ENCODE peak calls at places on chromosomes 11 and 22, in nine cellular contexts. N, E, C, Z, U, K, Q, Y and W are unnamed samples.

GRCh38 chr11:108944486-108945178 is 279.8 kb downstream of the DDX10 start:
- DNase-seq in N (no peak), E (no peak), C (no peak), Z (no peak), K (no peak), Q (no peak), Y (no peak), U (no peak), W (no peak)

GRCh38 chr22:30005213-30005857 is 74.9 kb upstream of the HORMAD2 start:
- DNase-seq in Z (peak; percentile 78), U (peak; percentile 85), E (peak; percentile 72), N (peak; percentile 69), C (peak; percentile 27), Y (no peak), Q (no peak), K (peak; percentile 29), W (peak; percentile 73)

GRCh38 chr11:33557201-33557600 is 143.4 kb downstream of the C11orf91 start:
- DNase-seq in Y (no peak), E (peak; percentile 34), C (no peak), K (no peak), Q (no peak), U (no peak), N (no peak), Z (no peak), W (no peak)

GRCh38 chr11:3177931-3178330 is 12.8 kb upstream of the OSBPL5 start:
- DNase-seq in Y (no peak), Q (no peak), E (no peak), C (no peak), Z (no peak), K (no peak), U (no peak), N (no peak), W (no peak)

GRCh38 chr11:17273668-17274321 is 2.7 kb upstream of the NUCB2 start:
- DNase-seq in C (no peak), E (peak; percentile 87), N (no peak), K (no peak), Z (no peak), Q (no peak), Y (no peak), U (no peak), W (no peak)

GRCh38 chr11:45906096-45906682 is 882 bp downstream of the FREY1 start:
- DNase-seq in K (no peak), E (peak; percentile 46), U (peak; percentile 79), Q (no peak), N (no peak), Y (no peak), Z (no peak), C (no peak), W (no peak)

GRCh38 chr22:17159504-17159951 is 451 bp upstream of the HDHD5 start:
- DNase-seq in Y (no peak), N (no peak), U (peak; percentile 71), Q (peak; percentile 71), E (no peak), C (peak; percentile 13), K (peak; percentile 41), Z (no peak), W (peak; percentile 13)

GRCh38 chr22:37354271-37355069 is 72.2 kb downstream of the CYTH4 start:
- DNase-seq in Y (no peak), E (no peak), U (no peak), C (no peak), K (no peak), Z (no peak), Q (no peak), N (no peak), W (no peak)

GRCh38 chr11:24683578-24683977 is 186.7 kb downstream of the LUZP2 start:
- DNase-seq in C (no peak), K (no peak), Q (no peak), N (no peak), U (no peak), Z (no peak), E (no peak), Y (no peak), W (no peak)

GRCh38 chr11:122439911-122440782 is 215.4 kb upstream of the UBASH3B start:
- DNase-seq in U (no peak), Z (peak; percentile 40), Y (no peak), K (peak; percentile 24), Q (peak; percentile 80), N (peak; percentile 51), C (peak; percentile 15), E (peak; percentile 65), W (no peak)

GRCh38 chr11:8477151-8477550 is 116.9 kb downstream of the STK33 start:
- DNase-seq in Q (no peak), K (no peak), Z (no peak), E (no peak), Y (no peak), N (no peak), U (no peak), C (no peak), W (no peak)

GRCh38 chr22:39250131-39250530 is 5.3 kb upstream of the PDGFB start:
- DNase-seq in U (no peak), Z (no peak), K (no peak), Q (no peak), E (peak; percentile 52), N (no peak), C (no peak), Y (no peak), W (no peak)

GRCh38 chr22:39250838-39251237 is 6.1 kb upstream of the PDGFB start:
- DNase-seq in U (no peak), Z (no peak), K (no peak), N (no peak), Q (no peak), Y (no peak), C (no peak), E (peak; percentile 57), W (no peak)

GRCh38 chr22:39252461-39253391 is 7.9 kb upstream of the PDGFB start:
- DNase-seq in K (peak; percentile 34), C (no peak), Y (no peak), Q (no peak), E (peak; percentile 71), Z (no peak), N (no peak), U (no peak), W (no peak)

GRCh38 chr22:39253427-39254070 is 8.8 kb upstream of the PDGFB start:
- DNase-seq in U (peak; percentile 83), Q (no peak), E (peak; percentile 86), Z (peak; percentile 73), K (no peak), C (peak; percentile 86), N (peak; percentile 88), Y (no peak), W (no peak)

GRCh38 chr22:39251762-39252460 is 7.1 kb upstream of the PDGFB start:
- DNase-seq in U (no peak), K (no peak), Z (no peak), Y (no peak), Q (no peak), N (no peak), C (no peak), E (no peak), W (no peak)
- H3K27ac ChIP-seq in U (no peak overlapping the region), K (no peak overlapping the region), Z (no peak overlapping the region), Y (no peak overlapping the region), Q (no peak overlapping the region), N (peak overlapping the region; percentile 74), C (peak overlapping the region; percentile 78), E (no peak overlapping the region), W (no peak overlapping the region)

GRCh38 chr22:46061124-46061410 is 84.1 kb upstream of the WNT7B start:
- DNase-seq in E (no peak), C (no peak), Z (no peak), K (no peak), N (no peak), U (no peak), Y (no peak), Q (no peak), W (no peak)
- H3K27ac ChIP-seq in E (no peak overlapping the region), C (no peak overlapping the region), Z (peak overlapping the region; percentile 100), K (peak overlapping the region; percentile 85), N (no peak overlapping the region), U (no peak overlapping the region), Y (peak overlapping the region; percentile 99), Q (peak overlapping the region; percentile 70), W (peak overlapping the region; percentile 97)

GRCh38 chr22:21992593-21993237 is 10.1 kb upstream of the TOP3B start:
- DNase-seq in Q (no peak), Z (no peak), U (no peak), N (no peak), K (no peak), E (no peak), Y (no peak), C (no peak), W (no peak)
- H3K27ac ChIP-seq in Q (peak overlapping the region; percentile 57), Z (no peak overlapping the region), U (no peak overlapping the region), N (no peak overlapping the region), K (no peak overlapping the region), E (no peak overlapping the region), Y (no peak overlapping the region), C (no peak overlapping the region), W (no peak overlapping the region)

GRCh38 chr11:306645-307371 is 808 bp upstream of the IFITM2 start:
- DNase-seq in E (no peak), U (no peak), Y (peak; percentile 83), Q (peak; percentile 58), Z (no peak), K (no peak), N (no peak), C (no peak), W (no peak)
- H3K27ac ChIP-seq in E (no peak overlapping the region), U (peak overlapping the region; percentile 55), Y (peak overlapping the region; percentile 90), Q (peak overlapping the region; percentile 95), Z (peak overlapping the region; percentile 93), K (no peak overlapping the region), N (peak overlapping the region; percentile 87), C (no peak overlapping the region), W (peak overlapping the region; percentile 17)

GRCh38 chr11:68303982-68304780 is 8.2 kb upstream of the LRP5 start:
- DNase-seq in E (no peak), C (no peak), Q (peak; percentile 40), Y (peak; percentile 60), U (no peak), K (no peak), N (no peak), Z (no peak), W (no peak)

GRCh38 chr11:68311155-68312116 is 955 bp upstream of the LRP5 start:
- DNase-seq in Q (no peak), K (no peak), Y (no peak), N (no peak), C (no peak), E (no peak), U (no peak), Z (no peak), W (no peak)

GRCh38 chr11:68309621-68310185 is 2.7 kb upstream of the LRP5 start:
- DNase-seq in Z (no peak), E (no peak), N (peak; percentile 55), C (no peak), Q (no peak), Y (no peak), U (no peak), K (no peak), W (no peak)

GRCh38 chr11:68306636-68307035 is 5.8 kb upstream of the LRP5 start:
- DNase-seq in N (no peak), Z (no peak), U (no peak), K (no peak), E (no peak), C (no peak), Q (peak; percentile 4), Y (no peak), W (no peak)

DNA sequence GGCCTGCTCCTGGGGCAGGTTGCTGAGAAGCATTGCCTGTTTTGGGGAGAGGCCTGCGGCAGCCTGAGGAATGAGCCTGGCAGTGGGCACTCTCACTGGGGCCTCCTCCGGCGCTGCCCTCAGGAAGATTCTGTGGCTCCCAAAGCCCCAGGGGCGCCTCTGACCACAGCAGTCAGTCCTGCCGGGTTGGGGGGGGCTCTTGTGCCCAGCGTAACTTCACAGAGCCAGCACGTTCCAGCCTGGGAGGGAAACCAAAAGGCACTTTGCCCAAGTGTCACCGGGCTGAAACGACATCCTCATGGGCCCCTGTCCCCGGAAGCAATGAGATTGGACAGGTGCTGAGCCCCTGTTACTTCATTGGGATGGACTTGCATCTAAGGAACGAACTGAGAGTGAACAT is 4.3 kb upstream of the LRP5 start:
- DNase-seq in U (no peak), K (no peak), Y (no peak), N (no peak), E (no peak), Z (no peak), C (no peak), Q (peak; percentile 51), W (no peak)
- H3K27ac ChIP-seq in U (no peak overlapping the region), K (no peak overlapping the region), Y (no peak overlapping the region), N (peak overlapping the region; percentile 35), E (no peak overlapping the region), Z (no peak overlapping the region), C (no peak overlapping the region), Q (no peak overlapping the region), W (no peak overlapping the region)